ENCODE peak calls at places on chromosomes 16 and 17, in six cellular contexts. Z is endothelial cell of umbilical vein, P is breast epithelium, W is right lobe of liver, X is Peyer's patch, S is upper lobe of left lung. O is an unnamed sample.

GRCh38 chr16:27976990-27977389 is 86.5 kb downstream of the GSG1L start:
- DNase-seq in Z (no peak), P (no peak), W (no peak), X (no peak), S (no peak), O (no peak)

GRCh38 chr16:20763461-20764232 is at the start of gene ACSM3:
- DNase-seq in Z (peak), P (no peak), W (no peak), X (peak), S (peak), O (peak)

GRCh38 chr16:10016761-10017160 is 165.5 kb downstream of the GRIN2A start:
- DNase-seq in Z (no peak), P (no peak), W (no peak), X (no peak), S (no peak), O (no peak)

GRCh38 chr16:51818342-51818944 is 667.4 kb upstream of the SALL1 start:
- DNase-seq in Z (no peak), P (no peak), W (peak), X (no peak), S (no peak), O (no peak)

GRCh38 chr16:4028144-4028543 is 88.1 kb downstream of the ADCY9 start:
- DNase-seq in Z (no peak), P (no peak), W (no peak), X (no peak), S (no peak), O (no peak)

GRCh38 chr17:45357364-45357997 is 40.7 kb upstream of the MAP3K14 start:
- DNase-seq in Z (no peak), P (no peak), W (no peak), X (no peak), S (no peak), O (no peak)

GRCh38 chr17:79990051-79990592 is 45.5 kb downstream of the TBC1D16 start:
- DNase-seq in Z (no peak), P (no peak), W (peak), X (peak), S (no peak), O (no peak)

GRCh38 chr16:30694926-30695678 is 3.9 kb upstream of the SRCAP start:
- DNase-seq in Z (peak), P (no peak), W (no peak), X (no peak), S (no peak), O (no peak)

GRCh38 chr16:66606000-66606751 is 1.7 kb downstream of the CMTM3 start:
- DNase-seq in Z (no peak), P (no peak), W (no peak), X (no peak), S (no peak), O (no peak)

GRCh38 chr17:16521070-16521727 is 29.2 kb upstream of the LRRC75A start:
- DNase-seq in Z (peak), P (peak), W (peak), X (peak), S (peak), O (no peak)

GRCh38 chr16:4734063-4734729 is at the start of the genes ANKS3 and DNAAF8:
- DNase-seq in Z (peak), P (peak), W (peak), X (peak), S (peak), O (peak)

GRCh38 chr16:47110939-47111338 is 32.8 kb downstream of the NETO2 start:
- DNase-seq in Z (no peak), P (no peak), W (no peak), X (no peak), S (no peak), O (no peak)

GRCh38 chr17:57092171-57092570 is 7.1 kb downstream of the AKAP1 start:
- DNase-seq in Z (no peak), P (no peak), W (no peak), X (no peak), S (no peak), O (no peak)

GRCh38 chr17:9475259-9475658 is 100.4 kb downstream of the STX8 start:
- DNase-seq in Z (no peak), P (no peak), W (no peak), X (no peak), S (no peak), O (no peak)

GRCh38 chr17:80191192-80191591 is 21.4 kb downstream of the CARD14 start:
- DNase-seq in Z (no peak), P (no peak), W (no peak), X (no peak), S (no peak), O (no peak)

GRCh38 chr17:57366177-57366557 is 109.8 kb downstream of the MSI2 start:
- DNase-seq in Z (no peak), P (no peak), W (no peak), X (no peak), S (no peak), O (no peak)

GRCh38 chr16:9469512-9469911 is 378.1 kb downstream of the HAPSTR1 start:
- DNase-seq in Z (no peak), P (no peak), W (no peak), X (no peak), S (no peak), O (no peak)

GRCh38 chr17:66373944-66374817 is 71.8 kb downstream of the PRKCA start:
- DNase-seq in Z (no peak), P (no peak), W (no peak), X (peak), S (peak), O (no peak)

GRCh38 chr16:31513126-31513525 is 4.9 kb upstream of the RUSF1 start:
- DNase-seq in Z (no peak), P (no peak), W (no peak), X (no peak), S (no peak), O (no peak)

GRCh38 chr16:70721202-70721963 is 35.5 kb upstream of the MTSS2 start:
- DNase-seq in Z (no peak), P (no peak), W (no peak), X (no peak), S (no peak), O (no peak)

GRCh38 chr16:18055411-18055916 is 281.1 kb downstream of the NPIPA8 start:
- DNase-seq in Z (no peak), P (no peak), W (no peak), X (no peak), S (no peak), O (no peak)

GRCh38 chr17:73551756-73552155 is 92.5 kb downstream of the SDK2 start:
- DNase-seq in Z (no peak), P (no peak), W (no peak), X (no peak), S (no peak), O (no peak)

GRCh38 chr16:17296412-17296811 is 174.3 kb downstream of the XYLT1 start:
- DNase-seq in Z (no peak), P (no peak), W (no peak), X (no peak), S (no peak), O (no peak)

GRCh38 chr17:48629411-48629759 is 3.2 kb upstream of the HOXB9 start:
- DNase-seq in Z (no peak), P (no peak), W (no peak), X (no peak), S (no peak), O (no peak)

GRCh38 chr16:2154533-2155090 is 970 bp upstream of the TRAF7 start:
- DNase-seq in Z (peak), P (no peak), W (no peak), X (no peak), S (no peak), O (no peak)

GRCh38 chr16:86611517-86611840 is 33.1 kb downstream of the FOXL1 start:
- DNase-seq in Z (no peak), P (no peak), W (no peak), X (no peak), S (no peak), O (no peak)

DNA sequence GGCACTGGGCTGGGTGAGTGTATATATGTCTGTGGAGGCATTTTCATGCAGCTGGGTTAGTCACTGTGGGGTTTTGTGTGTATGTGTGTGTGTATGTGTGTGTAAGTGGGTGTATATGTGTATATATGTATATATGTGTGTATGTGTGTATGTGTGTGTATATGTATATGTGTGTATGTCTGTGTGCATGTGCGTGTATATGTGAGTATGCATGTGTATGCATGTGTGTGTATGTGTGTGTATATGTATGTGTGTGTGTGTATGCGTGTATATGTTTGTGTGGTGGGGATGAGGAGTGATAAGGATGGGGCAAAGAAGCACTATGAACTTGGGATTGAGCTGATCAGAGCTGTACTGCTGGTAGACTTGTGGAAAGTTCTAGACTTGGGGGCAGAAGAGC is 29.0 kb upstream of the PLLP start:
- DNase-seq in Z (no peak), P (no peak), W (no peak), X (no peak), S (no peak), O (peak)
- TF ChIP-seq POLR2A in Z (no peak), P (no peak), W (no peak), X (no peak), S (no peak), O (no peak)

GRCh38 chr17:83100853-83101391 is 21.5 kb downstream of the METRNL start:
- DNase-seq in Z (no peak), P (no peak), W (no peak), X (peak), S (no peak), O (no peak)
- TF ChIP-seq POLR2A in Z (no peak), P (no peak), W (no peak), X (no peak), S (no peak), O (no peak)

GRCh38 chr17:82418001-82418986 is at the start of the genes HEXD and OGFOD3:
- DNase-seq in Z (peak), P (peak), W (peak), X (peak), S (peak), O (no peak)
- TF ChIP-seq POLR2A in Z (peak), P (no peak), W (peak), X (peak), S (no peak), O (peak)

DNA sequence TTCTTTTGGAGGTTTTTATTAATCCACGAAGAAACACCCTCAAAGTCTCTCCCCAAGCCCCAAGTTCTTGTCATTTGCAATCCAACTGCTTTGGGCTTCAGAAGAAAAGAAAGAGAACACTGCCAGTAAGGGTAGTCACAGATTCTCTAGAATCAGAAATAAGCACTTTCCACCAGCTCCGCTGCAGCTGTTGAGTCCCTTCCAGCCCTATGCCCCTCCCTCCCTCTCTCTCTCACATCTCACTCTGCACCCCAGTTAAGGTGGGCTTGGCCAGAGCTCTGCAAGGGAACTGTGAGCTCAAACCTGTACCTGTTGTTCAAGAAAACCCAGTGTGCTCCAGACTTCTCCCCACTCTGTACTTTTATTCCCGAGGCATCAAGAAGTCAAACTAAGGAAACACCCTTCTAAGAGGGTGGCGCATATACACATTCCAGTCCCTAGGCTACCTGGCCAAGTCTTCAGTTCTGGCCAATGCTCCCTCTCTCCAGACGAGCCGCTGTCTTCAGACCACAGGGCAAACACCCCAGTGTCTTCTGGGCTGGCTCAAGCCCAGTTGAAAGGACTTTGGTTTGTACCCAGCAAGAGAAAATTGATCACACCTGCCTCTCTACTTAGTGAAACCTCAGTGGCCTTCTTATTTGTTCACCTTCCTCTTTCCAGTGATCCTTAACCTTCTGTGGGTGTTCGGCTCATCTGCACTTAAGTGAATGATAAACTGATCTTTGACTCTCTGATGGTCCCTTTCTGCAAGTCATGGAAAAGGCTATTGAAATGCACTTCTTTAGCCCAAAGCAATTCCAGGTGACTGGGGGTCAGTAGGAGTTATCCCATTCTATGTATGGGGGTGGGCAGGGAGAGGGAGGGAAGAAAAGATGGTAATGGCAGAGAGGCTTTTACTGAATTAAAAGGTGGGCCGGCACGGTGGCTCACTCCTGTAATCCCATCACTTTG is 170.5 kb downstream of the RGS9 start:
- DNase-seq in Z (no peak), P (no peak), W (no peak), X (no peak), S (no peak), O (no peak)
- TF ChIP-seq POLR2A in Z (no peak), P (no peak), W (no peak), X (no peak), S (no peak), O (no peak)

DNA sequence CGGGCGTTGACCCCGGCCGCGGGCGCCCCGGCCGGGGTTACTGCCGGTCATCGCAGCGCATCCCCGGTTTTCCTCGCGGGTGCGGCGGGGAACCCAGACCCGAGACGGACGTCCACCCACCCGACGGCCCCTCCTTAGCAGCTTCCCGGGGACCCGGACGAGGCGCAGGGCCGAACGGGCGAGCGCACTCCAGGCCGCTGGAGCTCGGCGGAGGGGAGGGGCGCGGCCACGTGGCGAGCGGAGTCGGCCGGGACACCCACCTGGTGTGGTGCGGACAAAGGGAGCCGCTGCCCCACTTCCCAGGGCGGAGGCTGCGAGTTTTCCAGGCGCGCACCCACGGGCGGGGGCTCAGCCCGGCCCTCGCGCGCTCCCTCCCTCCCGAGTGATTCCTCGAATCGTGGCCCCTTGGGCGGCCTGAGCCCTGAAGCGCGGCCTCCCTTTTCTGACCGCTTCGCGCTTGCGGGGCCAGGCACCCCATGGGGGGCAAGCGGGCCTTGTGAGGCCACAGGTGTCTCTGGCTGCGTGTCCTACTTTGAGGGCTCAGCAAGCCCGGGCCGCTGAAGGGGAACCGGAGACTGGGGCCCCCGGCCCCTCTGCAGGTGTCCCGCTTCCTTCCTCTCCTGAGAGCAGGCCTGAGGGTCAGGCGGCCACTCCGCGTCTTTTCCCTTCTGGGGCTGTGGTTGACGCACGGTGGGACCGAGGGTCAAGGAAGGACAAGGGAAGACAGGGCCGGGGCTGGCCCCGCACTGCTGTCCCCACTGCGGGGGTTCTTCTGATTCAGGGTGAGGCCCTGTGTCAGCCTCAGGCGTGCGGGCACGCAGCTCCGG is 1.1 kb upstream of the FASN start:
- DNase-seq in Z (no peak), P (no peak), W (peak), X (no peak), S (no peak), O (no peak)
- TF ChIP-seq POLR2A in Z (peak), P (no peak), W (no peak), X (no peak), S (no peak), O (no peak)

DNA sequence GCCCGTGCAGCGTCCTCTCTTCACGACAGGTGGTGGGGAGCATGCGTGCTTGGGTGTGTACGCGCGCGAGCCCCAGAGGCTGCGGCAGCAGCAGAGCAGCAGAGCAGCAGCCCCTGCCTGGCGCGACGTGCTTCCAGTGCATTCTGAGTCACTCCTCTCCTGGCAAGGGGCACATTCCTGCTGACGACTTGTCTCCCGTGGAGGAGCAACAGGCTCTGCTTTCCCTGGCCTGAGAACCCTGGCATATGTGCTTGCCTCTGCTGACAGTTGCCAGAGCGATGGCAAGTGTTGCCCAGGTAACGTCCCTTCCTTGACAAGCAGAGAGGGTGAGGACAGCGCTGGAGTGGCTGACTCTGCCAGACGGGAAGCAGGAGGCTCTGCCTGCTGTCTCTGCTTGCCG is 133.8 kb upstream of the PLCG2 start:
- DNase-seq in Z (peak), P (peak), W (no peak), X (no peak), S (peak), O (no peak)
- TF ChIP-seq POLR2A in Z (no peak), P (no peak), W (no peak), X (no peak), S (no peak), O (no peak)

GRCh38 chr17:2750721-2751120 is 1.3 kb upstream of the CCDC92B start:
- DNase-seq in Z (no peak), P (no peak), W (no peak), X (no peak), S (no peak), O (no peak)
- TF ChIP-seq POLR2A in Z (no peak), P (no peak), W (no peak), X (no peak), S (no peak), O (no peak)

DNA sequence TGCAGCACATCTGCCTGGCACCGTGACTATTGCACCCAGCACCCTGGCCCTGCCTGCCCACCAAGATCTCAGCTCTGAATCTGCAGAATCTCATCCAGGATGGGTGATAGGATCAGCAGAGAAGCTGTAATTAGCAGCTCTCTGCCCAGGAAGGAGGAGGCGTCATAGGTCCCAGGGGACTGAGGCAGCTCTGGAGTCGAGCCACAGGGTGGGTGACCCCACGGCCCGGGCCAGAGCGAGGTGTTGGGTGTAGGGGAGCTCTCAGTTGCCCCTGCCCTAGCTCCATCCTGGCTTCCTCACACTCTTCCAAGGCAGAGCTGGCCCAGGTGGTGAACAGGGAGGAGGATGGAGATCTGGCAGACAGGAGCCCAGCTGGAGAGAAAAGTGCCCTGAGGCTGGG is 18.2 kb upstream of the FAM83G start:
- DNase-seq in Z (no peak), P (no peak), W (no peak), X (no peak), S (no peak), O (no peak)
- TF ChIP-seq POLR2A in Z (no peak), P (no peak), W (no peak), X (no peak), S (no peak), O (no peak)